ENCODE peak calls at places on chromosomes 1 and 21, in six cellular contexts. B is thoracic aorta; X is neural progenitor cell; L is left ventricle myocardium inferior; Y is trophoblast cell; M is naive thymus-derived CD4-positive, alpha-beta T cell. Q is an unnamed sample. For H3K27me3, the result is how much of the 10 kb centered on the place peaks cover.

GRCh38 chr1:227273557-227273956 is 44.7 kb downstream of the CDC42BPA start:
- DNase-seq in B (no peak), M (peak), Y (peak), L (no peak), X (peak), Q (no peak)

GRCh38 chr1:211711313-211711712 is 35.9 kb upstream of the NEK2 start:
- DNase-seq in L (no peak), Y (no peak), B (no peak), X (no peak), M (no peak), Q (no peak)

GRCh38 chr1:84726593-84727275 is 36.5 kb upstream of the SSX2IP start:
- DNase-seq in L (no peak), X (no peak), M (no peak), Y (no peak), B (no peak), Q (no peak)

GRCh38 chr1:187306671-187307415 is 478.1 kb downstream of the PLA2G4A start:
- DNase-seq in L (no peak), X (no peak), B (no peak), M (no peak), Y (no peak), Q (no peak)

GRCh38 chr21:39073717-39074116 is 109.5 kb downstream of the PSMG1 start:
- DNase-seq in B (no peak), L (no peak), Y (no peak), M (no peak), X (no peak), Q (no peak)

GRCh38 chr1:18288609-18289219 is 181.1 kb downstream of the IGSF21 start:
- DNase-seq in M (no peak), B (no peak), L (no peak), X (no peak), Y (no peak), Q (no peak)

GRCh38 chr1:156420209-156421061 is 51.4 kb downstream of the RHBG start:
- DNase-seq in L (no peak), M (peak), Y (peak), B (no peak), X (peak), Q (no peak)

GRCh38 chr1:63903947-63904346 is 130.1 kb downstream of the ROR1 start:
- DNase-seq in Y (no peak), B (no peak), M (no peak), X (no peak), L (no peak), Q (no peak)

GRCh38 chr21:28283652-28284490 is 708.8 kb downstream of the LTN1 start:
- DNase-seq in L (no peak), B (no peak), X (no peak), M (no peak), Y (no peak), Q (no peak)

GRCh38 chr1:116856312-116856711 is 53.4 kb upstream of the PTGFRN start:
- DNase-seq in B (no peak), L (no peak), X (no peak), Y (no peak), M (no peak), Q (no peak)

GRCh38 chr1:64357376-64357775 is 112.6 kb upstream of the CACHD1 start:
- DNase-seq in Y (no peak), X (no peak), B (no peak), M (no peak), L (no peak), Q (no peak)

GRCh38 chr1:26110731-26111529 is 694 bp upstream of the PDIK1L start:
- DNase-seq in Y (peak), M (peak), X (peak), B (peak), L (peak), Q (peak)

GRCh38 chr1:27343639-27344025 is 1.8 kb downstream of the SYTL1 start:
- DNase-seq in X (no peak), M (no peak), L (no peak), B (no peak), Y (peak), Q (no peak)
- H3K4me3 ChIP-seq in X (no peak), M (peak), L (no peak), B (no peak), Y (no peak), Q (no peak)

GRCh38 chr1:143680304-143680703 is 291.5 kb downstream of the FAM72C start:
- DNase-seq in B (no peak), L (no peak), X (no peak), M (no peak), Y (no peak), Q (no peak)
- H3K27me3 ChIP-seq in B (under half), L (half or more), X (under half), M (under half), Y (under half), Q (under half)

GRCh38 chr21:16422702-16423101 is 692.9 kb downstream of the USP25 start:
- DNase-seq in M (no peak), X (no peak), B (no peak), L (no peak), Y (no peak), Q (no peak)
- H3K4me3 ChIP-seq in M (no peak), X (no peak), B (no peak), L (peak), Y (no peak), Q (peak)

DNA sequence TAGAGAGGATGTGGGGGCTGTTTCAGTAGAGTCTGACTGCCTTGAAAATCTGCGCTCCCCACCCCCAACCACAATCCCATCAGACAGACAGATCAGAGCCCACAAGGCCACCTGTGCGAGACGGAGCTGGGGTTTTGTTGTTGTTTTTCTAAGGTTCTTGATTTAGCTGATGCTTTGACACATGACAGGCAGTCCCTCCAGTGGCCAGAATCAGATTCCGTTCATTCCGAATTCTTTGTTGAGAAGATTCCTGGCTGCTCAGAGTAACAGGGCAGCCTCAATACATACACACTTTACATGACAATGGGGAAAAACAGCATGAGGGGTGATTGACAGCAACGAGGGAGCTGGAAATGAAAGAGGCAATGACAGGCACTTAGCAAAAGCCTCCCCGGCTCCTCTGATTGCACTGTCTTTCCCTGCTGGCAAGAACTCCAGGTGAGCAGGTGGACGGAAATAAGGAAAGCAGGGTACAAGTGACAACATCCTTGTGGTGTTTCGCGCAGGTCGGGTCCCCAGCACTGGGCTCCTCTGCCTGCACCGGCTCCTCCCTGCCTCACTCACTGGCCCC is 148.8 kb downstream of the PGBD5 start:
- DNase-seq in M (peak), L (no peak), B (no peak), X (peak), Y (no peak), Q (no peak)
- H3K27me3 ChIP-seq in M (under half), L (under half), B (under half), X (under half), Y (under half), Q (under half)

DNA sequence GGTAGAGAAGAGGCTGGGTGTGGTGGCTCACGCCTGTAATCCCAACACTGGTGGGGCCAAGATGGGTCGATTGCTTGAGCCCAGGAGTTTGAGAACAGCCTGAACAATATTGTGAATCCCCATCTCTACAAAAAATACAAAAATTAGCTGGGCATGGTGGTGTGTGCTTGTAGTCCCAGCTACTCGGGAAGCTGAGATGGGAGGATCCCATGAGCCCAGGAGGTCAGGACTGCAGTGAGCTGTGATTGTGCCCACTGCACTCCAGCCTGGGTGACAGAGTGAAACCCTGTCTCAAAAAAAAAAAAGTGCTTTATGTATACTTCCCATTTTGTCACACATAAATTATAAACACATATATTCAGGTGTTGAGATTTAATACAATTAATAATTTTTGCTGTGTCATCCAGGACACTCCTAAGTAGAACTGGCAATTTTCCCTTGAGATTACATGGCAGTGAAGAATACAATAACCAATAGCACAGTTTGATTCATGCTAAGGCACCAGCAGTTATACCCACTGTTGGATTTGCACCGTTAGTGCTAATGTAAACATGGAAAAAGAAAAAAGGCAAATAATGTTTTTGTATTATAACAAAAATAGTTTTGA is 15.5 kb downstream of the GABPB2 start:
- DNase-seq in X (no peak), M (no peak), B (no peak), Y (no peak), L (no peak), Q (no peak)
- H3K4me3 ChIP-seq in X (no peak), M (no peak), B (no peak), Y (no peak), L (no peak), Q (no peak)

Q was measured in dorsolateral prefrontal cortex.